ENCODE peak calls at places on chromosomes 13 and 19, in seven cellular contexts. J is hypothalamus, K is SHP77 treated with DMSO at 0.1 percent for 48 hours, Z is T-cell, O is amygdala, G is left ventricle myocardium inferior, M is HEK293T. P is an unnamed sample.

GRCh38 chr19:51402117-51402516 is 11.7 kb upstream of the C19orf84 start:
- DNase-seq in O (no peak), M (no peak), K (no peak), G (no peak), J (no peak), Z (no peak), P (no peak)

GRCh38 chr13:96218475-96218874 is 128.6 kb downstream of the HS6ST3 start:
- DNase-seq in O (no peak), Z (no peak), G (no peak), J (no peak), K (no peak), M (no peak), P (no peak)

GRCh38 chr19:42024622-42025111 is 30.6 kb upstream of the ATP1A3 start:
- DNase-seq in K (no peak), G (peak), Z (no peak), M (no peak), J (no peak), O (no peak), P (no peak)

GRCh38 chr19:29896790-29897189 is 45.2 kb upstream of the URI1 start:
- DNase-seq in O (no peak), K (no peak), G (no peak), J (no peak), M (no peak), Z (no peak), P (no peak)

GRCh38 chr19:42178791-42179500 is 38.5 kb downstream of the DEDD2 start:
- DNase-seq in K (peak), M (peak), J (no peak), Z (no peak), G (no peak), O (no peak), P (no peak)

GRCh38 chr19:36986601-36987000 is 70.5 kb downstream of the ZNF568 start:
- DNase-seq in J (no peak), G (no peak), Z (no peak), K (peak), M (no peak), O (no peak), P (no peak)

GRCh38 chr19:7833225-7834156 is 3.5 kb downstream of the EVI5L start:
- DNase-seq in G (peak), O (no peak), M (no peak), J (no peak), Z (no peak), K (no peak), P (no peak)

GRCh38 chr19:15101479-15102082 is 5.6 kb upstream of the SYDE1 start:
- DNase-seq in G (no peak), O (no peak), J (no peak), Z (no peak), M (peak), K (peak), P (peak)

GRCh38 chr19:28961772-28962500 is 251.0 kb downstream of the UQCRFS1 start:
- DNase-seq in J (no peak), Z (no peak), G (no peak), O (no peak), M (no peak), K (no peak), P (no peak)

P was measured in activated naive CD4-positive, alpha-beta T cell treated with anti-CD3 and anti-CD28 coated beads, Interleukin-2, amount 10 ng/mL, durations not matched to agents 7 days and 5 days.